ENCODE peak calls at places on chromosomes 3 and 15, in eight cellular contexts. J, K, B, Q, I, V, H and Y are unnamed samples.

GRCh38 chr3:64225695-64226499 is 631 bp upstream of the PRICKLE2 start:
- DNase-seq in H (no peak), B (no peak), Q (no peak), V (no peak), K (no peak), I (no peak), J (no peak), Y (no peak)

GRCh38 chr3:46006646-46007045 is 11.0 kb upstream of the FYCO1 start:
- DNase-seq in I (no peak), B (no peak), V (no peak), Q (no peak), J (no peak), H (peak), K (no peak), Y (no peak)

GRCh38 chr3:127744875-127745274 is 72.1 kb downstream of the ABTB1 start:
- DNase-seq in I (no peak), K (no peak), Q (no peak), H (no peak), J (no peak), V (no peak), B (no peak), Y (no peak)

GRCh38 chr15:39785806-39786205 is 3.2 kb upstream of the FSIP1 start:
- DNase-seq in J (no peak), V (no peak), B (no peak), K (no peak), Q (no peak), H (no peak), I (no peak), Y (no peak)

GRCh38 chr15:36977620-36978610 is 122.4 kb downstream of the MEIS2 start:
- DNase-seq in I (no peak), Q (no peak), H (no peak), J (no peak), V (no peak), B (no peak), K (no peak), Y (no peak)

GRCh38 chr15:42335074-42335473 is 24.2 kb upstream of the CAPN3 start:
- DNase-seq in I (no peak), J (no peak), K (no peak), V (no peak), H (no peak), Q (no peak), B (no peak), Y (no peak)

GRCh38 chr3:78887029-78887428 is 880.8 kb downstream of the ROBO1 start:
- DNase-seq in I (no peak), K (no peak), Q (no peak), J (peak), H (peak), B (no peak), V (no peak), Y (no peak)

GRCh38 chr15:90019611-90020010 is 18.5 kb downstream of the ZNF710 start:
- DNase-seq in V (no peak), H (no peak), I (peak), K (no peak), B (no peak), Q (no peak), J (no peak), Y (no peak)

GRCh38 chr3:8451696-8452095 is 49.9 kb upstream of the LMCD1 start:
- DNase-seq in H (no peak), B (no peak), Q (no peak), I (no peak), K (no peak), V (no peak), J (no peak), Y (no peak)

GRCh38 chr3:63912768-63913588 is 795 bp upstream of the SCAANT1 start:
- DNase-seq in V (peak), H (peak), I (peak), Q (peak), K (no peak), J (peak), B (no peak), Y (peak)

GRCh38 chr3:11322931-11323330 is 50.7 kb downstream of the ATG7 start:
- DNase-seq in V (no peak), J (no peak), Q (no peak), I (no peak), H (no peak), B (no peak), K (no peak), Y (no peak)

GRCh38 chr15:58285212-58285920 is 146.4 kb upstream of the LIPC start:
- DNase-seq in I (no peak), V (no peak), Q (no peak), H (no peak), K (no peak), J (no peak), B (no peak), Y (no peak)

GRCh38 chr15:44033894-44034293 is 161.2 kb downstream of the FRMD5 start:
- DNase-seq in J (peak), K (no peak), H (peak), B (no peak), I (peak), V (no peak), Q (no peak), Y (no peak)

GRCh38 chr15:67899596-67900283 is 59.9 kb upstream of the RNU6-1 start:
- DNase-seq in H (no peak), B (no peak), I (no peak), V (no peak), J (no peak), K (no peak), Q (no peak), Y (no peak)

GRCh38 chr3:64612916-64613526 is 74.8 kb downstream of the ADAMTS9 start:
- DNase-seq in B (no peak), V (peak), J (no peak), K (no peak), I (no peak), H (no peak), Q (no peak), Y (no peak)

GRCh38 chr3:71585891-71586809 is 2.6 kb upstream of the FOXP1 start:
- DNase-seq in K (no peak), B (peak), Q (no peak), H (no peak), I (no peak), V (no peak), J (peak), Y (peak)

GRCh38 chr3:100777271-100777670 is 68.0 kb downstream of the TFG start:
- DNase-seq in I (no peak), V (no peak), B (no peak), K (no peak), J (no peak), Q (no peak), H (no peak), Y (no peak)

GRCh38 chr15:31375772-31376171 is 49.1 kb downstream of the KLF13 start:
- DNase-seq in J (no peak), B (no peak), V (no peak), K (no peak), I (no peak), Q (no peak), H (no peak), Y (no peak)

GRCh38 chr3:144362126-144362525 is 390.5 kb downstream of the DIPK2A start:
- DNase-seq in B (no peak), V (no peak), I (no peak), Q (no peak), K (no peak), H (no peak), J (no peak), Y (no peak)

GRCh38 chr3:48492461-48493202 is 11.3 kb downstream of the SHISA5 start:
- DNase-seq in K (no peak), J (no peak), V (no peak), H (no peak), B (peak), Q (no peak), I (no peak), Y (no peak)

GRCh38 chr3:69806735-69807438 is 67.6 kb downstream of the MITF start:
- DNase-seq in J (no peak), B (no peak), Q (no peak), I (no peak), V (no peak), H (no peak), K (no peak), Y (no peak)

GRCh38 chr15:47434641-47435040 is 282.7 kb upstream of the SEMA6D start:
- DNase-seq in V (no peak), I (no peak), Q (no peak), B (no peak), J (no peak), K (no peak), H (no peak), Y (no peak)

GRCh38 chr3:66473637-66474036 is 27.2 kb downstream of the LRIG1 start:
- DNase-seq in J (no peak), Q (no peak), K (no peak), H (no peak), I (peak), V (no peak), B (no peak), Y (no peak)

GRCh38 chr3:109687626-109688025 is 350.3 kb upstream of the DPPA4 start:
- DNase-seq in J (no peak), K (no peak), Q (no peak), V (no peak), B (no peak), H (no peak), I (no peak), Y (no peak)

GRCh38 chr3:15875016-15875689 is 77.4 kb upstream of the ANKRD28 start:
- DNase-seq in Q (no peak), B (no peak), J (no peak), K (no peak), V (no peak), H (peak), I (no peak), Y (no peak)

GRCh38 chr15:83289160-83289559 is 4.7 kb upstream of the BNC1 start:
- DNase-seq in B (no peak), K (no peak), V (no peak), I (no peak), Q (no peak), H (no peak), J (no peak), Y (no peak)

GRCh38 chr15:92839696-92840095 is 60.4 kb upstream of the CHD2 start:
- DNase-seq in K (no peak), J (no peak), H (no peak), V (no peak), B (no peak), Q (no peak), I (no peak), Y (no peak)

DNA sequence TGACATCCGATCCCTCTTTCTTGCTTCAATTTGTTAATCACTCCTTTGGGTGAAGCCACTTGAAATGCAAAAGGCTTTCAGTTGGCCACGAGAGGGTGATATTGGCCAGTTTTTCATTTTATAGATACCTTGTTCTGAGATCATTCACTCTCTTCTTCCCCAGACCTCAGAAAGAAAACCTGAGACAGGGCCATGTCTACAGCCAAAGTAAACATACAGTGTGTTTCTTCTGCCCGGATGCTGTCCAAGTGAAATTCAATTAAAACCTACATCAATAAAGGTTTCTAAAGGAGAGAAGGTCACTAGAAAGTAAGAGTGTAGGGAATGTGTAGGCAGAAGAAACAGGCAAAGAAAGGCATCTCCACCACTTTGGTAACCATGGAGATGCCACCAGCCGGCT is 39.5 kb upstream of the FMN1 start:
- DNase-seq in K (no peak), B (peak), V (no peak), I (no peak), Q (no peak), J (peak), H (peak), Y (peak)
- TF ChIP-seq CTCF in K (peak), B (peak), V (peak), I (no peak), Q (peak), J (peak), H (peak), Y (peak)

GRCh38 chr3:157534725-157535161 is 31.5 kb upstream of the VEPH1 start:
- DNase-seq in Q (no peak), H (no peak), B (no peak), I (no peak), V (no peak), J (no peak), K (no peak), Y (no peak)
- TF ChIP-seq CTCF in Q (no peak), H (no peak), B (no peak), I (no peak), V (no peak), J (no peak), K (no peak), Y (no peak)

GRCh38 chr3:23183114-23183513 is 20.0 kb upstream of the UBE2E2 start:
- DNase-seq in B (no peak), Q (no peak), J (no peak), H (no peak), V (no peak), K (no peak), I (no peak), Y (no peak)

GRCh38 chr3:23189183-23189582 is 13.9 kb upstream of the UBE2E2 start:
- DNase-seq in K (no peak), B (no peak), V (no peak), I (no peak), Q (no peak), H (no peak), J (no peak), Y (no peak)

GRCh38 chr3:23183731-23184130 is 19.4 kb upstream of the UBE2E2 start:
- DNase-seq in Q (peak), J (peak), V (peak), K (no peak), H (peak), B (peak), I (no peak), Y (no peak)
- TF ChIP-seq CTCF in Q (peak), J (peak), V (peak), K (peak), H (peak), B (peak), I (no peak), Y (peak)

GRCh38 chr3:153165211-153165815 is 3.3 kb downstream of the RAP2B start:
- DNase-seq in H (no peak), J (no peak), K (no peak), I (no peak), V (no peak), Q (no peak), B (peak), Y (no peak)
- TF ChIP-seq CTCF in H (peak), J (no peak), K (peak), I (no peak), V (peak), Q (peak), B (no peak), Y (peak)

GRCh38 chr15:29926083-29926388 is 103.8 kb upstream of the TJP1 start:
- DNase-seq in J (no peak), B (no peak), I (no peak), V (no peak), H (no peak), Q (no peak), K (no peak), Y (no peak)
- TF ChIP-seq CTCF in J (no peak), B (no peak), I (no peak), V (peak), H (no peak), Q (no peak), K (no peak), Y (no peak)

GRCh38 chr3:99627062-99627826 is 11.2 kb upstream of the COL8A1 start:
- DNase-seq in K (no peak), Q (no peak), H (peak), I (no peak), B (no peak), V (no peak), J (no peak), Y (no peak)
- TF ChIP-seq CTCF in K (peak), Q (no peak), H (no peak), I (no peak), B (no peak), V (no peak), J (no peak), Y (no peak)

GRCh38 chr15:79653533-79653932 is 221.4 kb downstream of the MINAR1 start:
- DNase-seq in B (no peak), J (no peak), Q (no peak), K (no peak), V (no peak), I (no peak), H (no peak), Y (no peak)
- TF ChIP-seq CTCF in B (no peak), J (no peak), Q (no peak), K (no peak), V (no peak), I (no peak), H (no peak), Y (no peak)

GRCh38 chr3:197031315-197032285 is 2.0 kb upstream of the MELTF start:
- DNase-seq in I (peak), H (peak), B (peak), J (peak), V (no peak), Q (peak), K (peak), Y (peak)

GRCh38 chr3:197028711-197029510 is 706 bp downstream of the MELTF start:
- DNase-seq in V (peak), Q (peak), K (no peak), H (no peak), I (no peak), B (no peak), J (no peak), Y (peak)

GRCh38 chr3:197027896-197028710 is 1.5 kb downstream of the MELTF start:
- DNase-seq in H (no peak), J (no peak), V (no peak), I (no peak), Q (peak), B (peak), K (no peak), Y (no peak)

GRCh38 chr3:197030379-197031314 is 1.0 kb upstream of the MELTF start:
- DNase-seq in B (peak), I (no peak), Q (peak), V (no peak), J (no peak), K (no peak), H (no peak), Y (peak)

GRCh38 chr3:197029511-197030167 is at the start of gene MELTF:
- DNase-seq in H (peak), K (peak), V (peak), B (peak), J (peak), Q (peak), I (no peak), Y (peak)
- TF ChIP-seq CTCF in H (peak), K (peak), V (peak), B (peak), J (peak), Q (peak), I (peak), Y (peak)